ENCODE peak calls at places on chromosomes 5 and 9, in seven cellular contexts. N, J, O, Z, T, B and S are unnamed samples.

GRCh38 chr9:116323012-116323411 is 169.4 kb downstream of the PAPPA start:
- DNase-seq in T (no peak), N (no peak), J (no peak), B (no peak), O (no peak), Z (no peak), S (no peak)

GRCh38 chr5:176629853-176630680 is at the start of the genes EIF4E1B and SNCB:
- DNase-seq in B (peak), O (peak), Z (no peak), T (peak), N (peak), J (no peak), S (no peak)

GRCh38 chr5:109936996-109937395 is 247.3 kb downstream of the MAN2A1 start:
- DNase-seq in N (no peak), J (no peak), T (no peak), B (no peak), O (peak), Z (no peak), S (no peak)

GRCh38 chr5:102858221-102858620 is 103.1 kb downstream of the PAM start:
- DNase-seq in Z (no peak), N (no peak), B (no peak), O (peak), J (no peak), T (no peak), S (no peak)

GRCh38 chr5:68224561-68225187 is 9.1 kb downstream of the PIK3R1 start:
- DNase-seq in T (no peak), B (no peak), O (peak), N (no peak), J (no peak), Z (no peak), S (no peak)

GRCh38 chr5:139383275-139383992 is at the start of gene SLC23A1:
- DNase-seq in N (no peak), J (no peak), T (no peak), O (no peak), Z (no peak), B (no peak), S (peak)

GRCh38 chr5:154607746-154608145 is 129.7 kb upstream of the HAND1 start:
- DNase-seq in O (no peak), J (no peak), B (no peak), T (no peak), Z (no peak), N (no peak), S (no peak)

GRCh38 chr9:92745236-92745790 is 19.3 kb downstream of the BICD2 start:
- DNase-seq in J (no peak), N (no peak), T (no peak), B (no peak), O (no peak), Z (no peak), S (no peak)

GRCh38 chr5:180804129-180804601 is 1.6 kb upstream of the MGAT1 start:
- DNase-seq in O (no peak), T (no peak), J (no peak), B (no peak), N (no peak), Z (no peak), S (no peak)

GRCh38 chr9:12880406-12881016 is 105.7 kb downstream of the LURAP1L start:
- DNase-seq in N (no peak), B (no peak), T (no peak), J (no peak), O (no peak), Z (peak), S (no peak)

GRCh38 chr5:33317271-33317670 is 123.5 kb upstream of the TARS1 start:
- DNase-seq in O (peak), Z (peak), N (no peak), T (no peak), J (no peak), B (no peak), S (no peak)

GRCh38 chr5:112975721-112976431 is 722 bp upstream of the DCP2 start:
- DNase-seq in N (no peak), O (no peak), T (no peak), Z (no peak), J (no peak), B (no peak), S (no peak)

GRCh38 chr9:75988663-75989062 is 98.2 kb downstream of the PCSK5 start:
- DNase-seq in N (no peak), Z (no peak), T (no peak), O (no peak), B (no peak), J (no peak), S (peak)

GRCh38 chr9:131036529-131037335 is 27.8 kb downstream of the LAMC3 start:
- DNase-seq in J (no peak), T (no peak), Z (no peak), B (no peak), N (no peak), O (no peak), S (no peak)

GRCh38 chr5:73136277-73136606 is 15.9 kb downstream of the TMEM171 start:
- DNase-seq in Z (no peak), T (no peak), O (no peak), B (no peak), N (no peak), J (no peak), S (no peak)

GRCh38 chr9:12191630-12192029 is 501.6 kb upstream of the TYRP1 start:
- DNase-seq in B (no peak), T (no peak), O (no peak), N (no peak), J (no peak), Z (no peak), S (no peak)

GRCh38 chr9:118928723-118929122 is 440.5 kb downstream of the BRINP1 start:
- DNase-seq in J (no peak), N (no peak), T (no peak), B (no peak), O (no peak), Z (no peak), S (no peak)

GRCh38 chr9:75358837-75359236 is 270.5 kb downstream of the OSTF1 start:
- DNase-seq in O (no peak), J (no peak), B (no peak), T (no peak), N (no peak), Z (no peak), S (no peak)

GRCh38 chr5:122022966-122023365 is 55.1 kb downstream of the LOX start:
- DNase-seq in J (no peak), T (no peak), O (no peak), B (no peak), Z (no peak), N (no peak), S (no peak)

GRCh38 chr9:82621446-82621845 is 441.5 kb downstream of the RASEF start:
- DNase-seq in T (no peak), B (no peak), O (no peak), Z (no peak), J (no peak), N (no peak), S (no peak)

GRCh38 chr9:126499005-126499910 is 114.5 kb upstream of the LMX1B start:
- DNase-seq in J (no peak), T (peak), B (peak), Z (peak), O (peak), N (peak), S (peak)

GRCh38 chr5:2996248-2996647 is 244.8 kb upstream of the IRX2 start:
- DNase-seq in B (no peak), O (no peak), N (no peak), T (no peak), Z (no peak), J (peak), S (peak)

GRCh38 chr5:81626524-81626923 is 124.4 kb downstream of the SSBP2 start:
- DNase-seq in N (no peak), J (no peak), T (no peak), Z (peak), B (no peak), O (peak), S (peak)

GRCh38 chr9:70971698-70972097 is 149.7 kb downstream of the TRPM3 start:
- DNase-seq in N (no peak), T (no peak), Z (no peak), O (no peak), B (no peak), J (no peak), S (no peak)

GRCh38 chr5:179379321-179379890 is 34.1 kb upstream of the ADAMTS2 start:
- DNase-seq in T (no peak), Z (no peak), O (no peak), J (peak), N (no peak), B (no peak), S (no peak)

GRCh38 chr9:89313842-89314241 is 2.8 kb downstream of the CKS2 start:
- DNase-seq in B (no peak), J (no peak), O (peak), N (no peak), Z (peak), T (no peak), S (peak)

GRCh38 chr5:56264417-56265025 is 31.4 kb upstream of the ANKRD55 start:
- DNase-seq in J (no peak), O (peak), N (peak), B (no peak), T (peak), Z (peak), S (peak)

GRCh38 chr9:135273077-135273476 is 185.6 kb downstream of the OLFM1 start:
- DNase-seq in T (no peak), Z (no peak), B (no peak), N (no peak), O (no peak), J (no peak), S (no peak)

GRCh38 chr9:95505676-95506437 is 10.9 kb downstream of the PTCH1 start:
- DNase-seq in J (no peak), T (no peak), O (peak), Z (peak), N (peak), B (peak), S (peak)

GRCh38 chr5:66639036-66639435 is 42.8 kb downstream of the MAST4 start:
- DNase-seq in T (no peak), Z (no peak), O (no peak), B (no peak), J (no peak), N (no peak), S (no peak)

GRCh38 chr5:6261256-6261655 is 117.1 kb downstream of the MED10 start:
- DNase-seq in J (peak), N (no peak), O (no peak), B (no peak), Z (no peak), T (no peak), S (no peak)

GRCh38 chr9:91100878-91101450 is 260.8 kb downstream of the AUH start:
- DNase-seq in J (no peak), O (peak), Z (no peak), N (no peak), T (no peak), B (no peak), S (peak)

GRCh38 chr9:24416136-24416535 is 129.6 kb downstream of the IZUMO3 start:
- DNase-seq in J (no peak), N (no peak), O (no peak), Z (peak), B (no peak), T (no peak), S (no peak)